ENCODE peak calls at places on chromosomes 11 and 22, in ten cellular contexts. One of them, this sample, is unnamed.

GRCh38 chr22:48920776-48921241 is 906.9 kb downstream of the BRD1 start:
- DNase-seq in sigmoid colon: peak
- DNase-seq in astrocyte: no peak
- DNase-seq in fibroblast of lung: no peak
- DNase-seq in IMR-90: no peak
- DNase-seq in AG10803: no peak
- DNase-seq in Calu3: no peak
- DNase-seq in GM13976: no peak
- DNase-seq in fibroblast of pulmonary artery: no peak
- DNase-seq in lower leg skin: peak
- DNase-seq in this sample: no peak

GRCh38 chr11:72112541-72113136 is at the start of gene ANAPC15:
- DNase-seq in sigmoid colon: peak
- DNase-seq in astrocyte: peak
- DNase-seq in fibroblast of lung: peak
- DNase-seq in IMR-90: peak
- DNase-seq in AG10803: peak
- DNase-seq in Calu3: peak
- DNase-seq in GM13976: peak
- DNase-seq in fibroblast of pulmonary artery: peak
- DNase-seq in lower leg skin: peak
- DNase-seq in this sample: peak

GRCh38 chr22:45120931-45121330 is 42.8 kb upstream of the NUP50 start:
- DNase-seq in sigmoid colon: no peak
- DNase-seq in astrocyte: no peak
- DNase-seq in fibroblast of lung: no peak
- DNase-seq in IMR-90: peak
- DNase-seq in AG10803: no peak
- DNase-seq in Calu3: no peak
- DNase-seq in GM13976: no peak
- DNase-seq in fibroblast of pulmonary artery: no peak
- DNase-seq in lower leg skin: no peak
- DNase-seq in this sample: no peak

GRCh38 chr11:122756417-122756816 is 81.9 kb upstream of the CRTAM start:
- DNase-seq in sigmoid colon: peak
- DNase-seq in astrocyte: no peak
- DNase-seq in fibroblast of lung: no peak
- DNase-seq in IMR-90: no peak
- DNase-seq in AG10803: no peak
- DNase-seq in Calu3: no peak
- DNase-seq in GM13976: peak
- DNase-seq in fibroblast of pulmonary artery: no peak
- DNase-seq in lower leg skin: no peak
- DNase-seq in this sample: no peak

GRCh38 chr22:35604671-35605457 is 12.3 kb downstream of the MB start:
- DNase-seq in sigmoid colon: no peak
- DNase-seq in astrocyte: peak
- DNase-seq in fibroblast of lung: no peak
- DNase-seq in IMR-90: no peak
- DNase-seq in AG10803: peak
- DNase-seq in Calu3: peak
- DNase-seq in GM13976: no peak
- DNase-seq in fibroblast of pulmonary artery: peak
- DNase-seq in lower leg skin: no peak
- DNase-seq in this sample: no peak

GRCh38 chr11:1736447-1736992 is 13.9 kb downstream of the IFITM10 start:
- DNase-seq in sigmoid colon: no peak
- DNase-seq in astrocyte: peak
- DNase-seq in fibroblast of lung: no peak
- DNase-seq in IMR-90: no peak
- DNase-seq in AG10803: no peak
- DNase-seq in Calu3: no peak
- DNase-seq in GM13976: no peak
- DNase-seq in fibroblast of pulmonary artery: no peak
- DNase-seq in lower leg skin: no peak
- DNase-seq in this sample: no peak

GRCh38 chr11:58024601-58025091 is 965 bp downstream of the OR9Q1 start:
- DNase-seq in sigmoid colon: no peak
- DNase-seq in astrocyte: peak
- DNase-seq in fibroblast of lung: peak
- DNase-seq in IMR-90: peak
- DNase-seq in AG10803: peak
- DNase-seq in Calu3: no peak
- DNase-seq in GM13976: no peak
- DNase-seq in fibroblast of pulmonary artery: peak
- DNase-seq in lower leg skin: peak
- DNase-seq in this sample: no peak

GRCh38 chr11:59562292-59562691 is 51.0 kb downstream of the OR4D9 start:
- DNase-seq in sigmoid colon: no peak
- DNase-seq in astrocyte: no peak
- DNase-seq in fibroblast of lung: no peak
- DNase-seq in IMR-90: no peak
- DNase-seq in AG10803: no peak
- DNase-seq in Calu3: no peak
- DNase-seq in GM13976: no peak
- DNase-seq in fibroblast of pulmonary artery: no peak
- DNase-seq in lower leg skin: no peak
- DNase-seq in this sample: no peak

GRCh38 chr22:23548501-23549197 is 31.4 kb downstream of the IGLL1 start:
- DNase-seq in sigmoid colon: peak
- DNase-seq in astrocyte: no peak
- DNase-seq in fibroblast of lung: no peak
- DNase-seq in IMR-90: no peak
- DNase-seq in AG10803: no peak
- DNase-seq in Calu3: no peak
- DNase-seq in GM13976: no peak
- DNase-seq in fibroblast of pulmonary artery: no peak
- DNase-seq in lower leg skin: no peak
- DNase-seq in this sample: no peak

GRCh38 chr11:65381721-65382035 is 768 bp downstream of the SLC25A45 start:
- DNase-seq in sigmoid colon: no peak
- DNase-seq in astrocyte: peak
- DNase-seq in fibroblast of lung: peak
- DNase-seq in IMR-90: no peak
- DNase-seq in AG10803: peak
- DNase-seq in Calu3: no peak
- DNase-seq in GM13976: peak
- DNase-seq in fibroblast of pulmonary artery: no peak
- DNase-seq in lower leg skin: no peak
- DNase-seq in this sample: no peak

GRCh38 chr22:42520663-42521546 is 1.3 kb upstream of the RRP7A start:
- DNase-seq in sigmoid colon: no peak
- DNase-seq in astrocyte: no peak
- DNase-seq in fibroblast of lung: no peak
- DNase-seq in IMR-90: no peak
- DNase-seq in AG10803: no peak
- DNase-seq in Calu3: no peak
- DNase-seq in GM13976: no peak
- DNase-seq in fibroblast of pulmonary artery: no peak
- DNase-seq in lower leg skin: no peak
- DNase-seq in this sample: no peak

GRCh38 chr22:50483977-50484853 is 2.4 kb upstream of the MIOX start:
- DNase-seq in sigmoid colon: no peak
- DNase-seq in astrocyte: no peak
- DNase-seq in fibroblast of lung: no peak
- DNase-seq in IMR-90: no peak
- DNase-seq in AG10803: no peak
- DNase-seq in Calu3: peak
- DNase-seq in GM13976: no peak
- DNase-seq in fibroblast of pulmonary artery: no peak
- DNase-seq in lower leg skin: no peak
- DNase-seq in this sample: no peak

GRCh38 chr11:100576044-100577021 is 110.8 kb upstream of the ARHGAP42 start:
- DNase-seq in sigmoid colon: no peak
- DNase-seq in astrocyte: peak
- DNase-seq in fibroblast of lung: peak
- DNase-seq in IMR-90: peak
- DNase-seq in AG10803: peak
- DNase-seq in Calu3: peak
- DNase-seq in GM13976: peak
- DNase-seq in fibroblast of pulmonary artery: peak
- DNase-seq in lower leg skin: no peak
- DNase-seq in this sample: no peak

DNA sequence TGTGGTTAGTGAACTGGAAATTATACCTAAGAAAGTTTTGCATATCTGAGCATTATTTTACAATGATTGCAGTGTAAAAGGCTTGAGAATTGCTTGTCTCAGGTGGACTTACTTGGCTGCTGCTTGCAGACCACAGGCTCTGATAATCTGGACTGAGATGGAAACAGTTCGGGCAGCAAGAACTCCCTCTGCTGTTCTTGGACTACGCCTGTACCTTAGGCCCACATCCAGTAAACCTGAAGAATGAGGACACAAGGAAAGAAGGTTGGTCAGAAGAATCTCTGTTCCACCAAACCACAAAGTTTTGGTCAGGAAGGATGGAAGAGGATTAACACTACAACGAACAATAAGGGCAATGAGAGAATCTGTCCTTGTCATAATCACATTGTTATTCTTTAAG is 80.1 kb downstream of the C2CD3 start:
- DNase-seq in sigmoid colon: no peak
- DNase-seq in astrocyte: peak
- DNase-seq in fibroblast of lung: peak
- DNase-seq in IMR-90: peak
- DNase-seq in AG10803: no peak
- DNase-seq in Calu3: peak
- DNase-seq in GM13976: no peak
- DNase-seq in fibroblast of pulmonary artery: peak
- DNase-seq in lower leg skin: no peak
- DNase-seq in this sample: no peak
- TF ChIP-seq CTCF in sigmoid colon: no peak
- TF ChIP-seq CTCF in astrocyte: no peak
- TF ChIP-seq CTCF in fibroblast of lung: peak
- TF ChIP-seq CTCF in IMR-90: peak
- TF ChIP-seq CTCF in AG10803: peak
- TF ChIP-seq CTCF in Calu3: no peak
- TF ChIP-seq CTCF in GM13976: peak
- TF ChIP-seq CTCF in fibroblast of pulmonary artery: peak
- TF ChIP-seq CTCF in lower leg skin: no peak
- TF ChIP-seq CTCF in this sample: peak

GRCh38 chr11:124119103-124119502 is 3.9 kb downstream of the VWA5A start:
- DNase-seq in sigmoid colon: no peak
- DNase-seq in astrocyte: no peak
- DNase-seq in fibroblast of lung: no peak
- DNase-seq in IMR-90: no peak
- DNase-seq in AG10803: no peak
- DNase-seq in Calu3: no peak
- DNase-seq in GM13976: no peak
- DNase-seq in fibroblast of pulmonary artery: no peak
- DNase-seq in lower leg skin: no peak
- DNase-seq in this sample: no peak

GRCh38 chr11:124122123-124122522 is 6.9 kb downstream of the VWA5A start:
- DNase-seq in sigmoid colon: no peak
- DNase-seq in astrocyte: peak
- DNase-seq in fibroblast of lung: no peak
- DNase-seq in IMR-90: no peak
- DNase-seq in AG10803: no peak
- DNase-seq in Calu3: no peak
- DNase-seq in GM13976: no peak
- DNase-seq in fibroblast of pulmonary artery: no peak
- DNase-seq in lower leg skin: no peak
- DNase-seq in this sample: no peak

DNA sequence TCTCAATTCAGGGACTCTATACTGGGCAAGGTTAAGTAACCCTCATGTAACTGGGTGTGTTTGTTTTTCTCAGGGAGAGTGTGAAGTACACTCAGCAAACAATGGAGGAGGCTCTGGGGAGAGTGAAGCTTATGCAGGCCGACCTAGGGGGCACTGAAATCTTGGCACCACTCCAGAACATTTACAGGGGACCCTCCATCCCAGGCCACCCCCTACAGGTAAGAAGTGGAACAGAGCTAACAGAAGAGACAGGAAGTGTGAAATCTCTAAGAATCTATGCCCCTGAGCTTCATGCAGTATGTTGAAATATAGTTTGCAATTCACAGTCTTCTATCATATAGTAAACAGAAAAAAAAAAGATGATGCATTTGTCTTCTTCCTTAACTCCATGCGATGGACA is 8.3 kb downstream of the VWA5A start:
- DNase-seq in sigmoid colon: no peak
- DNase-seq in astrocyte: no peak
- DNase-seq in fibroblast of lung: no peak
- DNase-seq in IMR-90: no peak
- DNase-seq in AG10803: no peak
- DNase-seq in Calu3: no peak
- DNase-seq in GM13976: no peak
- DNase-seq in fibroblast of pulmonary artery: no peak
- DNase-seq in lower leg skin: no peak
- DNase-seq in this sample: no peak
- TF ChIP-seq CTCF in sigmoid colon: no peak
- TF ChIP-seq CTCF in astrocyte: no peak
- TF ChIP-seq CTCF in fibroblast of lung: no peak
- TF ChIP-seq CTCF in IMR-90: no peak
- TF ChIP-seq CTCF in AG10803: peak
- TF ChIP-seq CTCF in Calu3: no peak
- TF ChIP-seq CTCF in GM13976: no peak
- TF ChIP-seq CTCF in fibroblast of pulmonary artery: peak
- TF ChIP-seq CTCF in lower leg skin: no peak
- TF ChIP-seq CTCF in this sample: no peak

GRCh38 chr11:109075976-109076375 is 346.0 kb upstream of the C11orf87 start:
- DNase-seq in sigmoid colon: no peak
- DNase-seq in astrocyte: no peak
- DNase-seq in fibroblast of lung: no peak
- DNase-seq in IMR-90: no peak
- DNase-seq in AG10803: peak
- DNase-seq in Calu3: no peak
- DNase-seq in GM13976: no peak
- DNase-seq in fibroblast of pulmonary artery: peak
- DNase-seq in lower leg skin: no peak
- DNase-seq in this sample: no peak
- TF ChIP-seq CTCF in sigmoid colon: no peak
- TF ChIP-seq CTCF in astrocyte: no peak
- TF ChIP-seq CTCF in fibroblast of lung: no peak
- TF ChIP-seq CTCF in IMR-90: no peak
- TF ChIP-seq CTCF in AG10803: no peak
- TF ChIP-seq CTCF in Calu3: no peak
- TF ChIP-seq CTCF in GM13976: no peak
- TF ChIP-seq CTCF in fibroblast of pulmonary artery: no peak
- TF ChIP-seq CTCF in lower leg skin: no peak
- TF ChIP-seq CTCF in this sample: no peak

DNA sequence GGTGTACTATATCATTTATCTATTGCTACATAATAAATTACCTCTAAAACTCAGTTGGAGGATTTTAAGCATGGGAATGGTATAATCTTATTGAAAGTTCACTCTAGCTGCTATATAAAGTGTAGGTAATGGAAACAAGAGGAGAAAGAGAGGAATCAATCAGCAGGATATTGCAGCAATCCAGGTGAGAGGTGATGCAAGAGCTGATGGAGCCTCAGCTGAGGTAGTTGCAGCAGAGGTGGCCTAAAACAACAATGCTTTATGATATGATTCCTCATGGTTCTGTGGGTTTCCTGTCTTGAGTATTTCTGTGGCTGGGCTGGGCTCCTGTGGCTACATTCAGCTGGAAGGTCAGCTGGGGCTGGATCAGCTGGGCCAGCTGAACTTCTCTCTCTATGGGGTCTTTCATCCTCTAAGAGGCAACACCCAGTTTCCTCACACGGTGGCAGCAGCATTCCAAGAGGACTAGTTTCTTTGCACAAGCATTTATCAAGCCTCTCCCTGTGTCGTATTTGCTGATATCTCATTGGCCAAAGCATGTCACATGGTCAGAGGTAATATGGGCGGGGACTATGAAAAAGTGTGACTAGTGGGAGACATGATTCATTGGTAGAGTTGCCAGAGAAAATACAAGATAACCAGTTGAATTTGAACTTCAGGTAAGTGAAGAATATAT is 135.4 kb upstream of the LARGE1 start:
- DNase-seq in sigmoid colon: no peak
- DNase-seq in astrocyte: no peak
- DNase-seq in fibroblast of lung: no peak
- DNase-seq in IMR-90: no peak
- DNase-seq in AG10803: peak
- DNase-seq in Calu3: no peak
- DNase-seq in GM13976: no peak
- DNase-seq in fibroblast of pulmonary artery: no peak
- DNase-seq in lower leg skin: no peak
- DNase-seq in this sample: no peak
- TF ChIP-seq CTCF in sigmoid colon: no peak
- TF ChIP-seq CTCF in astrocyte: no peak
- TF ChIP-seq CTCF in fibroblast of lung: no peak
- TF ChIP-seq CTCF in IMR-90: no peak
- TF ChIP-seq CTCF in AG10803: peak
- TF ChIP-seq CTCF in Calu3: no peak
- TF ChIP-seq CTCF in GM13976: no peak
- TF ChIP-seq CTCF in fibroblast of pulmonary artery: no peak
- TF ChIP-seq CTCF in lower leg skin: no peak
- TF ChIP-seq CTCF in this sample: peak

This sample was measured in D721Med.